ENCODE peak calls at places on chromosomes 13 and 19, in seven cellular contexts. A is heart left ventricle, E is GM04504, L is transverse colon, R is lung microvascular endothelial cell, K is HS-5, C is breast epithelium. W is an unnamed sample.

GRCh38 chr19:43738780-43739211 is 16.0 kb downstream of the SMG9 start:
- DNase-seq in C (no peak), K (no peak), R (no peak), L (peak), A (no peak), E (no peak), W (no peak)

GRCh38 chr19:51086153-51086850 is 3.6 kb upstream of the KLK14 start:
- DNase-seq in C (no peak), L (no peak), A (no peak), K (no peak), E (no peak), R (no peak), W (no peak)

GRCh38 chr19:43501661-43502418 is 2.7 kb downstream of the PHLDB3 start:
- DNase-seq in A (no peak), R (no peak), C (no peak), E (no peak), L (no peak), K (no peak), W (no peak)

GRCh38 chr13:31234729-31235128 is 35.0 kb downstream of the B3GLCT start:
- DNase-seq in K (no peak), A (no peak), E (no peak), C (no peak), L (no peak), R (peak), W (no peak)

GRCh38 chr13:66951426-66951825 is 278.7 kb downstream of the PCDH9 start:
- DNase-seq in K (no peak), L (no peak), C (no peak), R (no peak), E (no peak), A (no peak), W (no peak)

GRCh38 chr19:30167976-30168635 is 204.1 kb upstream of the ZNF536 start:
- DNase-seq in C (no peak), R (no peak), A (no peak), E (no peak), L (no peak), K (no peak), W (no peak)

GRCh38 chr13:29946093-29946492 is 95.7 kb upstream of the UBL3 start:
- DNase-seq in A (no peak), K (no peak), E (no peak), L (no peak), C (no peak), R (no peak), W (no peak)

GRCh38 chr13:99979453-99980200 is 2.0 kb upstream of the ZIC2 start:
- DNase-seq in A (peak), K (no peak), E (no peak), L (no peak), C (no peak), R (peak), W (no peak)

W was measured in stimulated activated CD8-positive, alpha-beta memory T cell treated with anti-CD3 and anti-CD28 coated beads, Interleukin-15, amount 100 ng/mL, for 4 hours.